ENCODE peak calls at places on chromosomes 4 and X, in six cellular contexts. D is heart right ventricle; V is stromal cell of bone marrow; W is stimulated activated CD4-positive, alpha-beta T cell treated with anti-CD3 and anti-CD28 coated beads, Interleukin-4, amount 100 ng/mL, for 24 hours; T is stimulated activated CD8-positive, alpha-beta memory T cell treated with anti-CD3 and anti-CD28 coated beads, Interleukin-7, amount 100 ng/mL, for 4 hours; J is AG08396. Q is an unnamed sample.

GRCh38 chr4:13432453-13432852 is 51.7 kb downstream of the RAB28 start:
- DNase-seq in D (no peak), V (no peak), W (no peak), T (no peak), J (no peak), Q (no peak)

GRCh38 chr4:67713531-67714247 is 12.7 kb upstream of the UBA6 start:
- DNase-seq in D (no peak), V (no peak), W (no peak), T (no peak), J (peak), Q (no peak)

GRCh38 chr4:25075851-25076250 is 45.1 kb upstream of the LGI2 start:
- DNase-seq in D (no peak), V (no peak), W (no peak), T (no peak), J (no peak), Q (no peak)

GRCh38 chrX:103310592-103311400 is at the start of gene BEX2:
- DNase-seq in D (peak), V (peak), W (peak), T (peak), J (peak), Q (peak)

GRCh38 chrX:13029831-13030771 is 14.3 kb downstream of the FAM9C start:
- DNase-seq in D (no peak), V (no peak), W (no peak), T (no peak), J (no peak), Q (no peak)

GRCh38 chr4:76691767-76692689 is 205.9 kb downstream of the SOWAHB start:
- DNase-seq in D (no peak), V (no peak), W (no peak), T (no peak), J (no peak), Q (no peak)

GRCh38 chr4:182289809-182290208 is 46.6 kb downstream of the TENM3 start:
- DNase-seq in D (no peak), V (no peak), W (no peak), T (no peak), J (no peak), Q (no peak)

GRCh38 chrX:23616361-23616760 is 50.9 kb upstream of the PRDX4 start:
- DNase-seq in D (no peak), V (no peak), W (no peak), T (no peak), J (peak), Q (no peak)

GRCh38 chr4:150242820-150243458 is 164.7 kb downstream of the DCLK2 start:
- DNase-seq in D (no peak), V (no peak), W (no peak), T (no peak), J (peak), Q (no peak)

GRCh38 chr4:67273676-67274075 is 271.6 kb downstream of the CENPC start:
- DNase-seq in D (no peak), V (no peak), W (no peak), T (no peak), J (no peak), Q (no peak)

GRCh38 chr4:8039290-8039689 is 99.6 kb upstream of the AFAP1 start:
- DNase-seq in D (no peak), V (no peak), W (no peak), T (no peak), J (no peak), Q (no peak)

GRCh38 chrX:153952373-153953026 is 8.1 kb upstream of the RENBP start:
- DNase-seq in D (no peak), V (no peak), W (no peak), T (no peak), J (no peak), Q (no peak)

GRCh38 chrX:68874076-68874475 is 45.3 kb downstream of the EFNB1 start:
- DNase-seq in D (no peak), V (no peak), W (no peak), T (no peak), J (no peak), Q (no peak)

GRCh38 chr4:41430796-41431195 is 107.2 kb upstream of the LIMCH1 start:
- DNase-seq in D (no peak), V (no peak), W (no peak), T (no peak), J (no peak), Q (no peak)

GRCh38 chrX:97229318-97229717 is 345.6 kb downstream of the RPA4 start:
- DNase-seq in D (no peak), V (no peak), W (no peak), T (no peak), J (no peak), Q (no peak)

GRCh38 chr4:113462286-113462685 is 299.3 kb downstream of the CAMK2D start:
- DNase-seq in D (no peak), V (no peak), W (no peak), T (no peak), J (no peak), Q (no peak)

GRCh38 chrX:13208281-13208935 is 111.4 kb downstream of the ATXN3L start:
- DNase-seq in D (no peak), V (no peak), W (no peak), T (no peak), J (no peak), Q (no peak)

GRCh38 chrX:9279271-9279596 is 185.6 kb upstream of the TBL1X start:
- DNase-seq in D (no peak), V (no peak), W (no peak), T (no peak), J (peak), Q (no peak)

Q was measured in activated CD8-positive, alpha-beta T cell treated with anti-CD3 and anti-CD28 coated beads, Interleukin-2, amount 10 ng/mL, durations not matched to agents 7 days and 5 days.